ENCODE peak calls at places on chromosomes 7 and 10, in seven cellular contexts. S, G, P, Z, W, O and T are unnamed samples.

GRCh38 chr7:219581-220150 is 27.3 kb downstream of the FAM20C start:
- DNase-seq in P (no peak), O (no peak), S (no peak), G (no peak), W (no peak), Z (no peak), T (no peak)

GRCh38 chr7:153682628-153683027 is 369.6 kb upstream of the DPP6 start:
- DNase-seq in G (no peak), W (no peak), S (no peak), Z (no peak), O (no peak), P (no peak), T (no peak)

GRCh38 chr10:49617281-49618020 is 3.6 kb downstream of the CHAT start:
- DNase-seq in S (no peak), G (no peak), O (peak), Z (no peak), W (no peak), P (no peak), T (no peak)

GRCh38 chr10:133276100-133276434 is 601 bp downstream of the ADAM8 start:
- DNase-seq in G (no peak), S (no peak), O (no peak), P (no peak), W (no peak), Z (no peak), T (no peak)

GRCh38 chr7:1979591-1980560 is 252.9 kb downstream of the MAD1L1 start:
- DNase-seq in W (no peak), P (no peak), S (no peak), G (no peak), O (peak), Z (no peak), T (no peak)

GRCh38 chr7:81008901-81009300 is 90.0 kb upstream of the SEMA3C start:
- DNase-seq in P (no peak), O (no peak), S (no peak), W (no peak), G (no peak), Z (no peak), T (no peak)

GRCh38 chr10:48557511-48558123 is 47.3 kb downstream of the ARHGAP22 start:
- DNase-seq in O (no peak), P (no peak), W (no peak), Z (no peak), G (peak), S (no peak), T (no peak)

GRCh38 chr10:84270708-84271107 is 25.9 kb downstream of the RGR start:
- DNase-seq in G (no peak), S (no peak), P (no peak), Z (no peak), O (no peak), W (no peak), T (no peak)

GRCh38 chr10:47165711-47166404 is 134.1 kb upstream of the GDF10 start:
- DNase-seq in O (peak), S (peak), P (peak), W (peak), Z (no peak), G (peak), T (no peak)

GRCh38 chr7:69588773-69589172 is 9.5 kb upstream of the AUTS2 start:
- DNase-seq in O (no peak), S (no peak), G (no peak), P (no peak), Z (no peak), W (no peak), T (no peak)

GRCh38 chr7:134316539-134317344 is at the start of gene SLC35B4:
- DNase-seq in S (peak), W (peak), P (peak), G (peak), O (peak), Z (peak), T (peak)

GRCh38 chr7:134320201-134320600 is 3.5 kb upstream of the SLC35B4 start:
- DNase-seq in O (no peak), G (no peak), Z (no peak), P (no peak), W (no peak), S (peak), T (no peak)

GRCh38 chr7:134315679-134316538 is 821 bp downstream of the SLC35B4 start:
- DNase-seq in W (peak), G (no peak), O (no peak), P (peak), Z (no peak), S (no peak), T (no peak)

GRCh38 chr7:134318443-134318842 is 1.7 kb upstream of the SLC35B4 start:
- DNase-seq in P (no peak), Z (no peak), W (no peak), G (no peak), O (no peak), S (no peak), T (no peak)

DNA sequence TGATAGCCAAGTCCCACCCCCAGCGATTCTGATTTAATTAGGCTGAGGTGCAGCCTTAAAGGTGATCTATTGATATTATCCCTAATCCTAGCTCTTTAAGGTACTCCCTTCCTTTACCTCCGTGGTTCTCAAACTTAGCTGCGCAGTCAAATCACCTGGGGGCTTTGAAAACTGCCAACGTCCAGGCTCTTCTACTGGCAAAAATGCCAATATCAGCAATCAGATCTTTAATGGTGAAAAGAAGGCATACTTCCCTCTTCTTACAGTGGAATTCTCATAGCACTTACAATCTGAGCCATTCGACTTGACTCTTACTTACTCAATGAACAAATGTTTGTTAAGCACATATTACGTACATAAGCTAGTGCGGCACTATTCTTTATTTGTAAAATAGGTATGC is 704 bp upstream of the SLC35B4 start:
- DNase-seq in Z (no peak), P (no peak), W (no peak), S (no peak), G (no peak), O (no peak), T (no peak)
- H3K4me3 ChIP-seq in Z (peak), P (no peak), W (no peak), S (no peak), G (peak), O (no peak), T (peak)

GRCh38 chr10:11672836-11673235 is 61.4 kb upstream of the USP6NL start:
- DNase-seq in G (no peak), W (no peak), S (no peak), O (no peak), Z (no peak), P (no peak), T (no peak)
- H3K4me3 ChIP-seq in G (no peak), W (no peak), S (no peak), O (no peak), Z (no peak), P (no peak), T (no peak)

DNA sequence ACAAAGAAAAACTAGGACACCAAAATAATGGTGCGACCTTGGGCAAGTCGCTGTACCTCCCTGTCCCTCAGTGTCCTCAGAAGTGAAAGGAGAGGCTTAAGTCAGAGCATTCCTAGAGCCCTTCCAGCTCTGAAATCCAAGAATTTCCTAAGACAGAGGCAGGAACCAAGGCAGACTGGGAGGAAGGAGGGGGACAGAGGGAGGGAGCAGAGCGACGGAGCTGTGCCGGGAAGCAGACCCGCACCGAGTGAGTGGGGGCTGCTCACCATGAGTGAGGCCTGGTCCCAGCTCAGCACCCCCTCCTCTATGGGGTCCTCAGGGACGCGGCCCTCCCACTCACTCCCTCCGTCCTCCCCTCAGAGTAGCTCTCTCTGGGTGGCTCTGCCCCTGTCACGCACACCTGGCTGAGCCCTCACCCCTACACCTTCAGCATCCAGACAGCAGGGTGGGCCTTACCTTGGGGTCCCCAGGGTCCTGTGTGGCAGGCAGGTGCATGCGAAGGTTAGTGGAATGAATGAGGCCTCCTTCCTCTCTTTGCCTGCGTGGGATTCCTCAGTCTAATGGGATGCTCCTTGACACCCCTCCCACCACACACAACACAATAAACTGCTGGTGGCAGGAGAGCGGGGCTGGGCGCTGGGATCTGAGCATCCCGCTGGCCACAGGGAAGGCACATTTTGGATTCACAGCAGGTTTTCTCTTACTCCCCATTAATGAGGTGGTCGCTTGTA is 4.6 kb upstream of the SMARCD3 start:
- DNase-seq in S (no peak), Z (no peak), W (no peak), P (no peak), O (no peak), G (no peak), T (no peak)
- H3K4me3 ChIP-seq in S (no peak), Z (no peak), W (no peak), P (no peak), O (no peak), G (no peak), T (no peak)

DNA sequence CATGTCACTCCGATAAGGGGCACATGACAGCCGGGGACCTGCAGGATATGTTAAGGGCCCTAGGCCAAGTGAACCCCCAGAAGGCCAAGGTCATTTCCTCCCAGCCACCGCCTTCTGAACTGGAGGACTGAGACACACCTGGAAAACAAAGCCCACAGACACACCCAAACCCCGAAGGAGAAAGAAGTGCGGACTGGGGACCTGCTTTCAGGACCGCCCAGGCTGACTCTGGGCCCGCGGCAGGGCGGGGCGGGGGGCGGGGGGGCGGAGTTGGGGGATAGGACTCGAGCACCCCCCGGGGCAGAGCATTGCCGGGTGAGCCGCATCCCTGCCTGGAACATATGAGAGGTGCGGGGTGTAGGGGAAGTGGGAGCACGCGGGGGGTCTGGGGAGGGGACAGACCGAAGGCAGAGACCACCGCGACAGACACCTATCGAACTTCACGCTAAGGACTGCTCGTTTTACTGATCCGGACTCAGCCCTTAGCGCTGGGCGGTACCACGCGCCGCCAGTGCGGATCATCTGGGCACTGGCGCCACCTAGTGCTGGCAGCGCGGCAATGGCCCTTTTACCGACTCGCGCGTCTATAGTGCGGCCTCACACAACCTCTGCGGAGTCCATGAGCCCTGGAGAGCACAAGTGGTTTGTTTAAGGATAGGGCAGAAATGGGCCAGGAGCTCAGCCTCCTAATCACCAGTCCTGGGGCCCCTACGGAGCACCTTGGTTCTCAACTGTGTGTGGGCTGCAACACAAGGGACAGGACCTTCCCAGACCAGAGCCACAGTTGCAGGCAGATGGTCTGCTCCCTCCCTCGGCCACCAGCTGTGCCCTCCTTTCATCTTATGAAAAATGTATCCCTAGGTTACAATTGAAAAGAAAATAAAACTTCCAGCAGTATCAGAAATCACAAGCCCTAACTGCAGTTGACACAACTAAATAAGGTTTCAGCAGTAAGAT is 157.6 kb downstream of the HERPUD2 start:
- DNase-seq in Z (peak), W (peak), O (peak), G (peak), P (peak), S (peak), T (peak)
- H3K4me3 ChIP-seq in Z (peak), W (peak), O (no peak), G (peak), P (no peak), S (peak), T (peak)

DNA sequence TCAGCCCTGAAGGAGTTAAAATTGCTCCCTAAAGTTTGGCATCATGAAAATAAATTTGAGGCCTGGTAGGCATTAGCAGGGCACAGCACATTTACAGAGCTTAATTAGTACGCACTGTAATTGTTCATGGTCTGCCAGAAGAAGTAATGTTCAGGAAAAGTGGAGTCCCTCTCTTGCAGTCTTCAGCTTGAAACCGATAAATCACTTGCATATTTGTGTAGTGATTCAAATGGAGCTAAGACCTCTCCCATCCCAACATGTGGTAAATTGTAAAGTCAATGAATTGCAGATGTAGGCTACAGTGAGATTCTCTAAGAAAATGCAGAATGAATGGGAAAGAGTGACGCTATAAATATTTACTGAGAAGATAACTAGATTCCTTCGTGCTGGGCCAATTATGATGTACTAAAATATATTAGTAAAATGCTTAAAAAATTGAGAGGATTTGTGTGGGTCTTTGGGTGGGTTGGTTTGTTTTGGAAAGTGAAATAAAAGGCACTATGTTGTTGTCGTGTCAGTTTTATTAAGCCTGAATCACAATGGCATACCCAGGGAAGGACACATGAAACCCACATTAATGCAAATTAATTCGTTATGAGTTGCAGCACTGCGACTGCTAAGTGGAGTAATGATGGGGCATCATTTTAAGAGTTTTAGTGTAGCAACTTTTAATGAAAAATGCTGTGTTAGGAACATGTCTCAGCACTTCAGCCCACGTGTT is 8.4 kb downstream of the TCF7L2 start:
- DNase-seq in Z (no peak), G (no peak), W (peak), O (no peak), S (no peak), P (no peak), T (peak)
- H3K4me3 ChIP-seq in Z (no peak), G (no peak), W (no peak), O (no peak), S (no peak), P (no peak), T (no peak)